ENCODE peak calls at places on chromosome X, in six cellular contexts. I is ELF-1; T is uterus; L is HEK293T; C is mucosa of gallbladder; X is effector CD4-positive, alpha-beta T cell. O is an unnamed sample.
A peak's percentile ranks its signal among the peaks of the same experiment; 100 is the strongest.

GRCh38 chrX:151227637-151228036 is 51.3 kb downstream of the GPR50 start:
- DNase-seq in I (peak; percentile 44), T (no peak), L (no peak), C (no peak), X (no peak), O (peak; percentile 37)

GRCh38 chrX:13387656-13388421 is 68.0 kb upstream of the ATXN3L start:
- DNase-seq in I (no peak), T (no peak), L (no peak), C (no peak), X (no peak), O (no peak)

GRCh38 chrX:153474718-153475117 is 4.3 kb upstream of the HAUS7 start:
- DNase-seq in I (peak; percentile 62), T (peak; percentile 79), L (no peak), C (peak; percentile 42), X (peak; percentile 42), O (peak; percentile 52)

GRCh38 chrX:74506310-74507115 is 85.2 kb downstream of the SLC16A2 start:
- DNase-seq in I (no peak), T (no peak), L (no peak), C (no peak), X (no peak), O (no peak)

GRCh38 chrX:64202808-64203320 is 2.6 kb downstream of the AMER1 start:
- DNase-seq in I (peak; percentile 7), T (no peak), L (no peak), C (no peak), X (no peak), O (no peak)

GRCh38 chrX:142186103-142186502 is 19.0 kb downstream of the MAGEC2 start:
- DNase-seq in I (no peak), T (no peak), L (no peak), C (no peak), X (no peak), O (no peak)

GRCh38 chrX:68286076-68286475 is 147.2 kb downstream of the OPHN1 start:
- DNase-seq in I (no peak), T (no peak), L (no peak), C (no peak), X (no peak), O (no peak)

GRCh38 chrX:71998836-71999509 is 88.3 kb downstream of the NHSL2 start:
- DNase-seq in I (peak; percentile 40), T (no peak), L (peak; percentile 65), C (peak; percentile 24), X (peak; percentile 35), O (peak; percentile 25)

GRCh38 chrX:75989806-75990590 is 182.9 kb upstream of the PBDC1 start:
- DNase-seq in I (peak; percentile 12), T (no peak), L (no peak), C (no peak), X (no peak), O (no peak)

GRCh38 chrX:308821-309520 is 9.6 kb downstream of the GTPBP6 start:
- DNase-seq in I (no peak), T (no peak), L (no peak), C (no peak), X (no peak), O (no peak)

GRCh38 chrX:97984641-97985040 is 1100.9 kb downstream of the RPA4 start:
- DNase-seq in I (peak; percentile 5), T (no peak), L (no peak), C (no peak), X (no peak), O (no peak)